ENCODE peak calls at places on chromosomes 4 and X, in seven cellular contexts. D is brain microvascular endothelial cell; Z is HS-5; M is GM04504; H is activated B cell treated with CpG ODN at 0.5 μM for 24 hours; C is CD4-positive, CD25-positive, alpha-beta regulatory T cell; Q is cardiac fibroblast. X is an unnamed sample.

GRCh38 chr4:1788254-1788973 is 4.7 kb upstream of the FGFR3 start:
- DNase-seq in H (no peak), M (no peak), Z (no peak), D (no peak), Q (no peak), C (no peak), X (no peak)

GRCh38 chr4:98485816-98486355 is 172.5 kb downstream of the TSPAN5 start:
- DNase-seq in M (no peak), D (no peak), Z (no peak), Q (no peak), C (no peak), H (no peak), X (no peak)

GRCh38 chrX:40087574-40088298 is 10.0 kb downstream of the BCOR start:
- DNase-seq in M (no peak), Q (no peak), H (no peak), D (no peak), Z (no peak), C (no peak), X (no peak)

GRCh38 chr4:7657545-7658296 is 223.0 kb upstream of the PSAPL1 start:
- DNase-seq in C (no peak), D (no peak), H (no peak), M (no peak), Q (no peak), Z (no peak), X (no peak)

GRCh38 chr4:8403173-8403753 is 37.3 kb downstream of the ACOX3 start:
- DNase-seq in M (no peak), Z (peak; percentile 38), H (peak; percentile 50), C (peak; percentile 29), Q (peak; percentile 86), D (peak; percentile 77), X (peak; percentile 18)

GRCh38 chrX:46117234-46117633 is 428.0 kb downstream of the ZNF674 start:
- DNase-seq in C (no peak), M (no peak), Q (no peak), Z (no peak), D (no peak), H (no peak), X (no peak)

GRCh38 chrX:67692246-67692645 is 148.4 kb downstream of the AR start:
- DNase-seq in M (no peak), Q (peak; percentile 68), H (no peak), C (no peak), D (peak; percentile 28), Z (no peak), X (no peak)

GRCh38 chr4:144894525-144894924 is 203.5 kb downstream of the ANAPC10 start:
- DNase-seq in M (peak; percentile 3), C (no peak), Q (peak; percentile 90), H (no peak), Z (peak; percentile 20), D (peak; percentile 88), X (no peak)

GRCh38 chrX:9635368-9635767 is 130.3 kb downstream of the GPR143 start:
- DNase-seq in C (no peak), Z (no peak), H (no peak), D (no peak), M (no peak), Q (no peak), X (no peak)

GRCh38 chr4:182307746-182308145 is 64.5 kb downstream of the TENM3 start:
- DNase-seq in Z (peak; percentile 75), C (no peak), M (peak; percentile 88), D (peak; percentile 87), Q (peak; percentile 53), H (no peak), X (no peak)

GRCh38 chr4:33060873-33061542 is 2340.8 kb downstream of the PCDH7 start:
- DNase-seq in D (peak; percentile 50), H (no peak), Z (no peak), M (no peak), Q (peak; percentile 60), C (no peak), X (no peak)

GRCh38 chrX:150569155-150569477 is 695 bp downstream of the MTM1 start:
- DNase-seq in M (no peak), Z (no peak), D (peak; percentile 3), C (peak; percentile 63), Q (peak; percentile 48), H (no peak), X (no peak)

GRCh38 chr4:73090738-73091137 is 21.2 kb upstream of the COX18 start:
- DNase-seq in H (no peak), D (no peak), Z (no peak), Q (no peak), C (no peak), M (no peak), X (no peak)

GRCh38 chrX:3244203-3244743 is 102.2 kb downstream of the MXRA5 start:
- DNase-seq in Z (peak; percentile 47), Q (peak; percentile 62), H (no peak), C (no peak), D (peak; percentile 68), M (peak; percentile 65), X (no peak)

GRCh38 chr4:722181-722725 is 16.6 kb downstream of the PCGF3 start:
- DNase-seq in Q (no peak), C (no peak), M (no peak), H (no peak), D (no peak), Z (no peak), X (no peak)

GRCh38 chr4:108512615-108513505 is 107.5 kb upstream of the RPL34 start:
- DNase-seq in C (peak; percentile 36), Z (no peak), D (peak; percentile 43), Q (peak; percentile 41), H (no peak), M (peak; percentile 16), X (no peak)

GRCh38 chr4:164252286-164252685 is 501.6 kb upstream of the SMIM31 start:
- DNase-seq in D (peak; percentile 29), H (no peak), Z (no peak), C (no peak), M (no peak), Q (no peak), X (no peak)

GRCh38 chr4:76741663-76742020 is 156.3 kb downstream of the SOWAHB start:
- DNase-seq in M (no peak), Z (no peak), C (no peak), H (no peak), D (no peak), Q (no peak), X (no peak)

GRCh38 chrX:155893513-155893912 is 12.4 kb downstream of the VAMP7 start:
- DNase-seq in Z (no peak), M (no peak), D (no peak), H (no peak), C (no peak), Q (no peak), X (no peak)

X was measured in NCI-H1048.